ENCODE peak calls at places on chromosome 16, in six cellular contexts. A is neuronal stem cell; X is CD8-positive, alpha-beta memory T cell; Q is prostate gland; L is cardiac muscle cell; E is OCI-LY7. K is an unnamed sample. For H3K4me1, the result is how much of the 10 kb centered on the place peaks cover.

GRCh38 chr16:21162661-21163151 is 4.2 kb downstream of the LDAF1 start:
- DNase-seq in A (no peak), X (no peak), Q (peak), L (no peak), E (no peak), K (no peak)

GRCh38 chr16:4415538-4416199 is 727 bp downstream of the CORO7 start:
- DNase-seq in A (no peak), X (peak), Q (peak), L (peak), E (peak), K (peak)

GRCh38 chr16:50771366-50771765 is 29.5 kb downstream of the CYLD start:
- DNase-seq in A (no peak), X (no peak), Q (no peak), L (no peak), E (no peak), K (no peak)

GRCh38 chr16:9441021-9441420 is 349.6 kb downstream of the HAPSTR1 start:
- DNase-seq in A (no peak), X (no peak), Q (no peak), L (no peak), E (peak), K (peak)

GRCh38 chr16:82368041-82368440 is 198.0 kb upstream of the MPHOSPH6 start:
- DNase-seq in A (no peak), X (no peak), Q (peak), L (peak), E (peak), K (peak)

GRCh38 chr16:59887856-59888255 is 1153.7 kb upstream of the GOT2 start:
- DNase-seq in A (no peak), X (no peak), Q (no peak), L (no peak), E (no peak), K (no peak)

GRCh38 chr16:46949216-46949892 is 24.1 kb downstream of the DNAJA2 start:
- DNase-seq in A (no peak), X (no peak), Q (no peak), L (no peak), E (no peak), K (no peak)

GRCh38 chr16:56671706-56672105 is 2.1 kb downstream of the MT1H start:
- DNase-seq in A (no peak), X (no peak), Q (no peak), L (no peak), E (no peak), K (no peak)

GRCh38 chr16:83574388-83574787 is 233.4 kb upstream of the HSBP1 start:
- DNase-seq in A (no peak), X (no peak), Q (no peak), L (no peak), E (no peak), K (no peak)

GRCh38 chr16:50360033-50360778 is 8.6 kb downstream of the BRD7 start:
- DNase-seq in A (no peak), X (no peak), Q (no peak), L (no peak), E (no peak), K (no peak)

GRCh38 chr16:70470927-70471341 is 16.5 kb downstream of the FCSK start:
- DNase-seq in A (peak), X (no peak), Q (no peak), L (peak), E (no peak), K (peak)

GRCh38 chr16:3695610-3696369 is 21.5 kb downstream of the TRAP1 start:
- DNase-seq in A (no peak), X (no peak), Q (no peak), L (no peak), E (no peak), K (no peak)

GRCh38 chr16:82603784-82604411 is 22.9 kb upstream of the CDH13 start:
- DNase-seq in A (peak), X (no peak), Q (peak), L (peak), E (peak), K (peak)

GRCh38 chr16:9053006-9053601 is 38.3 kb upstream of the HAPSTR1 start:
- DNase-seq in A (peak), X (no peak), Q (no peak), L (peak), E (peak), K (peak)

DNA sequence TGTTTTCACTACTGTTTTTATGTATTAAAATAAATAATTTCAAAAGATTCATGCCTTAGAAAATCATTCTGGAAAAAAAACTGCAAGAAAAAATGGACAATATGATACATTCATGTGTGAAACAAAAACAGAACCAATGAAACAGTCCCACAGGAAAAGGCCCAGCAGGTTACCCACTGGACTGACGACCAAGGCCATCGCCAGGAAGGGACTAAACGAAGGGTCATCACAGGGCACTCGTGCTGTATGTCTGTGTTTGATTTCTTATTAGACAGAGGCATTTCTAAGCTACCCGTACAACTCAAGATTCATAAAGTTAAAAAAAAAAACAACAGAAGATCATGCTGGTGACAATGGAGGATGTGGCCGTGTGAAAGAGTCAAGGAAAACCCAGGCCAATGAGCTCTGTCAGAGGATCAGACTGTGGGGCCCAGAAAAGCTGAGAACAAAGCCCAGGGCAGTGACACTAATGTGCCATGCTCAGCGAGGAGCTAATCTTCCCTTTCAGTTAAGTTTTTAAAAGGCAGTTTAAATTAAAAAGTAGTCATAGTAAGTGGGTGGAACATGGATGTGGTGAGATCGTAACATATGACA is 31.8 kb downstream of the NSMCE1 start:
- DNase-seq in A (no peak), X (no peak), Q (no peak), L (no peak), E (no peak), K (peak)
- H3K4me1 ChIP-seq in A (under half), X (half or more), Q (under half), L (under half), E (half or more), K (under half)

GRCh38 chr16:67443299-67443698 is 12.4 kb downstream of the HSD11B2 start:
- DNase-seq in A (no peak), X (no peak), Q (no peak), L (no peak), E (no peak), K (no peak)
- H3K4me1 ChIP-seq in A (under half), X (under half), Q (under half), L (under half), E (under half), K (under half)

DNA sequence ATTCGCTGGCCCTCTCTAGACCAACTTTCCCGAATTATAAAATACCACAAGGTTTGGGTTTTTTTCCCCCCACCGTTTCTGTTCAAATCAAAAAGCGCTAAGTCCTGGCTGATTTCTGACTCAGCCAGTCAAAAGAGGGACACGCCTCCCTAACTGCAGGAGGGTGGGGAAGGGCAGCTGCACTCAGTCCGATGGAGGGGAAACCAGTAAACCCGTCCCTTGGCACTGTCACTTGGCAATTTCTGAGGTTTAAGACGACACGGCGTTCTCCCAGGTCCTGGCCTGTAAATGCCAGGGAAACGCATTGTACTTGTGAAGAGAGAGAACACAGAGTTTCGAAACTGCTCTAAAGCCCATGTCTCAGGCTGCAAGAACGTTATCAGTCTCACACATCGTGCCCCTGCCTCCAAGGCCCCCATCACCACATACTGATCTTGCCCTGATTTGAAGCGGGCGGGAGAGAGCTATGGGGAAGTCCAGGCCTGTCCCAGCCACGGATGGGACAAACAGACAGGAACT is 57.9 kb downstream of the ZFHX3 start:
- DNase-seq in A (no peak), X (no peak), Q (peak), L (no peak), E (no peak), K (peak)
- H3K4me1 ChIP-seq in A (under half), X (under half), Q (half or more), L (half or more), E (under half), K (under half)

GRCh38 chr16:74186589-74186988 is 110.0 kb upstream of the PSMD7 start:
- DNase-seq in A (no peak), X (no peak), Q (no peak), L (no peak), E (no peak), K (no peak)

GRCh38 chr16:74184839-74185238 is 111.8 kb upstream of the PSMD7 start:
- DNase-seq in A (no peak), X (no peak), Q (no peak), L (no peak), E (no peak), K (no peak)

GRCh38 chr16:74183601-74184365 is 112.8 kb upstream of the PSMD7 start:
- DNase-seq in A (no peak), X (no peak), Q (no peak), L (no peak), E (no peak), K (no peak)
- H3K4me1 ChIP-seq in A (under half), X (under half), Q (under half), L (under half), E (under half), K (under half)

GRCh38 chr16:85956426-85956825 is 57.5 kb downstream of the IRF8 start:
- DNase-seq in A (no peak), X (no peak), Q (no peak), L (no peak), E (no peak), K (no peak)
- H3K4me1 ChIP-seq in A (under half), X (under half), Q (under half), L (under half), E (under half), K (under half)

GRCh38 chr16:68090109-68090508 is 4.9 kb downstream of the NFATC3 start:
- DNase-seq in A (no peak), X (no peak), Q (no peak), L (no peak), E (peak), K (no peak)
- H3K4me1 ChIP-seq in A (under half), X (half or more), Q (under half), L (under half), E (half or more), K (under half)

K was measured in neural progenitor cell.